ENCODE peak calls at places on chromosome 18, in six cellular contexts. Y, R, U, D, I and G are unnamed samples.

GRCh38 chr18:47756364-47757016 is 174.0 kb downstream of the SMAD2 start:
- DNase-seq in U (peak; percentile 65), Y (peak; percentile 50), R (peak; percentile 22), I (peak; percentile 60), D (peak; percentile 59), G (peak; percentile 33)

GRCh38 chr18:44823286-44823685 is 142.6 kb downstream of the SETBP1 start:
- DNase-seq in I (no peak), U (no peak), D (no peak), Y (no peak), R (no peak), G (no peak)

GRCh38 chr18:26088482-26088881 is 1.9 kb downstream of the SS18 start:
- DNase-seq in R (no peak), D (peak; percentile 32), U (no peak), I (no peak), Y (no peak), G (no peak)

GRCh38 chr18:69777248-69777647 is 170.4 kb downstream of the CD226 start:
- DNase-seq in D (no peak), I (no peak), Y (no peak), R (no peak), U (no peak), G (no peak)

GRCh38 chr18:31190919-31191318 is 28.3 kb upstream of the DSC1 start:
- DNase-seq in R (no peak), Y (no peak), D (no peak), U (no peak), I (no peak), G (no peak)

GRCh38 chr18:48032876-48033769 is 102.7 kb upstream of the SMAD2 start:
- DNase-seq in D (peak; percentile 59), R (no peak), I (peak; percentile 35), U (no peak), Y (no peak), G (peak; percentile 53)

GRCh38 chr18:69574401-69574800 is 173.7 kb downstream of the DOK6 start:
- DNase-seq in U (no peak), I (no peak), Y (no peak), R (no peak), D (no peak), G (no peak)

GRCh38 chr18:48913723-48914122 is 37.0 kb downstream of the SMAD7 start:
- DNase-seq in U (no peak), Y (no peak), I (no peak), R (no peak), D (no peak), G (no peak)

GRCh38 chr18:32624182-32624723 is 148.6 kb downstream of the KLHL14 start:
- DNase-seq in R (no peak), I (no peak), Y (no peak), U (no peak), D (no peak), G (no peak)

GRCh38 chr18:36436387-36436786 is 138.9 kb downstream of the FHOD3 start:
- DNase-seq in I (no peak), R (no peak), U (no peak), D (no peak), Y (no peak), G (no peak)

GRCh38 chr18:11336241-11336640 is 186.9 kb upstream of the PIEZO2 start:
- DNase-seq in D (no peak), I (no peak), U (no peak), Y (no peak), R (no peak), G (no peak)

GRCh38 chr18:23986610-23987359 is 27.8 kb upstream of the TTC39C start:
- DNase-seq in I (no peak), U (no peak), D (no peak), R (no peak), Y (no peak), G (no peak)

GRCh38 chr18:51196811-51197660 is 445 bp downstream of the MEX3C start:
- DNase-seq in I (peak; percentile 54), U (no peak), Y (peak; percentile 22), R (peak; percentile 10), D (peak; percentile 53), G (peak; percentile 51)

GRCh38 chr18:23437357-23438045 is 15.6 kb upstream of the RIOK3 start:
- DNase-seq in R (peak; percentile 57), I (peak; percentile 71), U (peak; percentile 75), Y (peak; percentile 73), D (peak; percentile 75), G (peak; percentile 62)

GRCh38 chr18:32372381-32373061 is 98.2 kb downstream of the GAREM1 start:
- DNase-seq in U (no peak), D (no peak), I (no peak), Y (no peak), R (no peak), G (no peak)

GRCh38 chr18:77199707-77200106 is 49.9 kb upstream of the GALR1 start:
- DNase-seq in Y (no peak), D (no peak), I (no peak), U (no peak), R (no peak), G (no peak)

GRCh38 chr18:73007195-73007934 is 139.6 kb upstream of the NETO1 start:
- DNase-seq in D (no peak), Y (no peak), I (no peak), U (no peak), R (no peak), G (no peak)

GRCh38 chr18:73136134-73136533 is 268.3 kb upstream of the NETO1 start:
- DNase-seq in R (no peak), I (no peak), Y (no peak), U (no peak), D (peak; percentile 21), G (no peak)

GRCh38 chr18:23881778-23882177 is 132.8 kb upstream of the TTC39C start:
- DNase-seq in D (no peak), I (no peak), U (no peak), Y (no peak), R (no peak), G (no peak)